ENCODE peak calls at places on chromosome 10, in six cellular contexts. N is vagina, X is cardiac muscle cell, I is right lobe of liver, C is heart right ventricle, W is spleen. Z is an unnamed sample.

GRCh38 chr10:13351340-13351915 is 3.3 kb upstream of the SEPHS1 start:
- DNase-seq in I (no peak), C (no peak), N (no peak), W (no peak), X (no peak), Z (no peak)

GRCh38 chr10:73296946-73297345 is 44.5 kb upstream of the MRPS16 start:
- DNase-seq in I (no peak), W (no peak), N (no peak), C (no peak), X (no peak), Z (no peak)

GRCh38 chr10:82982110-82982608 is 1107.2 kb downstream of the NRG3 start:
- DNase-seq in N (no peak), C (no peak), X (no peak), I (no peak), W (no peak), Z (no peak)

GRCh38 chr10:75477681-75478080 is 46.3 kb downstream of the LRMDA start:
- DNase-seq in I (no peak), X (no peak), W (no peak), N (no peak), C (no peak), Z (no peak)

GRCh38 chr10:107813396-107813795 is 648.9 kb upstream of the SORCS1 start:
- DNase-seq in X (no peak), N (no peak), C (no peak), I (no peak), W (no peak), Z (no peak)

GRCh38 chr10:109933984-109934565 is 10.8 kb upstream of the XPNPEP1 start:
- DNase-seq in X (no peak), I (no peak), N (no peak), C (no peak), W (no peak), Z (no peak)

GRCh38 chr10:90111671-90112070 is 410.3 kb downstream of the KIF20B start:
- DNase-seq in I (no peak), N (no peak), C (no peak), W (no peak), X (no peak), Z (no peak)

GRCh38 chr10:105706281-105707026 is 1065.4 kb downstream of the SORCS3 start:
- DNase-seq in C (no peak), W (no peak), I (no peak), N (no peak), X (no peak), Z (no peak)

GRCh38 chr10:6151087-6151977 is 51.4 kb upstream of the PFKFB3 start:
- DNase-seq in X (peak; percentile 70), C (peak; percentile 42), W (peak; percentile 91), I (peak; percentile 61), N (no peak), Z (peak; percentile 78)

GRCh38 chr10:59856104-59856503 is 50.3 kb downstream of the CCDC6 start:
- DNase-seq in X (no peak), C (no peak), I (no peak), N (no peak), W (no peak), Z (no peak)

GRCh38 chr10:42866115-42866995 is 83.8 kb downstream of the BMS1 start:
- DNase-seq in W (peak; percentile 93), I (peak; percentile 90), X (peak; percentile 89), N (peak; percentile 75), C (peak; percentile 87), Z (peak; percentile 85)

GRCh38 chr10:91220954-91221696 is 662 bp downstream of the PCGF5 start:
- DNase-seq in N (no peak), C (no peak), I (peak; percentile 37), X (peak; percentile 41), W (no peak), Z (peak; percentile 56)

GRCh38 chr10:77637474-77637985 is at the start of gene KCNMA1:
- DNase-seq in I (no peak), C (no peak), N (no peak), W (peak; percentile 83), X (peak; percentile 41), Z (peak; percentile 53)

GRCh38 chr10:99630439-99630838 is 10.2 kb upstream of the SLC25A28 start:
- DNase-seq in C (no peak), W (no peak), N (no peak), I (peak; percentile 30), X (no peak), Z (no peak)

GRCh38 chr10:52908483-52908882 is 135.9 kb upstream of the MBL2 start:
- DNase-seq in X (no peak), W (no peak), C (no peak), N (no peak), I (no peak), Z (no peak)

GRCh38 chr10:120423350-120424197 is 33.5 kb upstream of the PLPP4 start:
- DNase-seq in X (peak; percentile 64), W (no peak), N (no peak), I (peak; percentile 43), C (peak; percentile 12), Z (peak; percentile 49)

GRCh38 chr10:114026189-114027040 is 17.3 kb upstream of the ADRB1 start:
- DNase-seq in I (no peak), W (no peak), C (no peak), X (no peak), N (no peak), Z (peak; percentile 59)

GRCh38 chr10:89837173-89838001 is 136.0 kb downstream of the KIF20B start:
- DNase-seq in X (no peak), C (peak; percentile 27), I (peak; percentile 40), N (no peak), W (peak; percentile 87), Z (peak; percentile 60)

GRCh38 chr10:71073451-71074175 is 138.8 kb upstream of the UNC5B start:
- DNase-seq in C (no peak), W (peak; percentile 61), I (no peak), X (no peak), N (no peak), Z (no peak)

GRCh38 chr10:42981358-42982236 is 95.3 kb upstream of the RET start:
- DNase-seq in W (peak; percentile 66), C (no peak), N (no peak), I (no peak), X (no peak), Z (peak; percentile 43)

GRCh38 chr10:86900955-86901354 is 56.5 kb downstream of the MMRN2 start:
- DNase-seq in W (no peak), N (no peak), X (peak; percentile 96), I (peak; percentile 69), C (peak; percentile 74), Z (peak; percentile 62)

GRCh38 chr10:8600192-8600591 is 545.7 kb downstream of the GATA3 start:
- DNase-seq in W (no peak), X (no peak), N (no peak), I (no peak), C (no peak), Z (no peak)

GRCh38 chr10:104080762-104081161 is 4.9 kb downstream of the COL17A1 start:
- DNase-seq in I (no peak), W (no peak), X (peak; percentile 25), N (no peak), C (no peak), Z (no peak)

GRCh38 chr10:28754930-28755718 is 77.8 kb downstream of the BAMBI start:
- DNase-seq in X (no peak), W (no peak), I (no peak), C (no peak), N (peak; percentile 65), Z (no peak)

GRCh38 chr10:89861584-89862287 is 160.3 kb downstream of the KIF20B start:
- DNase-seq in N (no peak), I (no peak), W (no peak), X (no peak), C (no peak), Z (no peak)

GRCh38 chr10:14604181-14605142 is 170.2 kb downstream of the FAM107B start:
- DNase-seq in X (peak; percentile 90), I (peak; percentile 88), W (peak; percentile 95), C (peak; percentile 90), N (no peak), Z (peak; percentile 86)

GRCh38 chr10:103278862-103279298 is 1.9 kb downstream of the INA start:
- DNase-seq in C (peak; percentile 57), X (peak; percentile 86), W (no peak), N (no peak), I (peak; percentile 30), Z (peak; percentile 56)

GRCh38 chr10:11823122-11823988 is at the start of gene PROSER2:
- DNase-seq in W (peak; percentile 79), X (peak; percentile 78), C (peak; percentile 49), I (peak; percentile 74), N (no peak), Z (peak; percentile 78)
- TF ChIP-seq CTCF in W (no peak), X (peak; percentile 3), C (no peak), I (no peak), N (no peak), Z (no peak)

GRCh38 chr10:97686301-97686961 is 610 bp downstream of the AVPI1 start:
- DNase-seq in C (no peak), I (no peak), X (no peak), N (no peak), W (no peak), Z (no peak)
- H3K4me1 ChIP-seq in C (peaks cover 42% of the 10 kb centered on the region), I (peaks cover 50% of the 10 kb centered on the region), X (peaks cover 16% of the 10 kb centered on the region), N (peaks cover 82% of the 10 kb centered on the region), W (peaks cover 71% of the 10 kb centered on the region), Z (peaks cover 57% of the 10 kb centered on the region)

GRCh38 chr10:4527281-4527960 is 298.6 kb upstream of the AKR1E2 start:
- DNase-seq in X (no peak), W (no peak), N (no peak), C (no peak), I (no peak), Z (no peak)
- TF ChIP-seq CTCF in X (no peak), W (no peak), N (no peak), C (no peak), I (no peak), Z (no peak)

DNA sequence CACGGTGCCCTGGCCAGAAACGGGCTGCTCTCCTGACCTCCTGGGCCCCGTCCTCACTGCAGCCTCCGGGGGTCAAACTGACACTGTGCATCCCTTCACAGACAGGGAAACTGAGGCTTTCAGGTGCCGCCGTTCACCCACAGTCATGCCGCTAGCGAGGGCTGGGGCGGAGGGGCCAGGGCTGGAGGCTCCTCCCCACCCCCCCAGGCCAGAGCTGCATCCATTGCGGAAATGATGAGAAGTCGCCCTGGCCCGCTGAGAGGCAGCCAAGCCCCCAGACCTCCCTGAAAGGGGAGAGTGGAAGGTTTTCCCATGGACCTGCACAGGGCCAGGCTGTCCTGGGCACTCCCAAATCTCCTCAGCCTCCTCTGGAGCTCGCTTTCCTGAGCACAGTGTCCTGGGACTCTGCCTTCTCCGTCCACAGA is 16.5 kb upstream of the INPP5A start:
- DNase-seq in N (no peak), W (peak; percentile 56), C (no peak), X (no peak), I (no peak), Z (peak; percentile 36)
- H3K4me1 ChIP-seq in N (peaks cover 57% of the 10 kb centered on the region), W (peaks cover 56% of the 10 kb centered on the region), C (peaks cover 54% of the 10 kb centered on the region), X (peaks cover 51% of the 10 kb centered on the region), I (peaks cover 23% of the 10 kb centered on the region), Z (peaks cover 57% of the 10 kb centered on the region)

Z was measured in lower lobe of right lung.